ENCODE peak calls at places on chromosome 18, in five cellular contexts. X, H, J, S and D are unnamed samples.

GRCh38 chr18:43571078-43571689 is 293.9 kb upstream of the SYT4 start:
- DNase-seq in S (peak; percentile 18), J (no peak), X (no peak), H (peak; percentile 18), D (peak; percentile 15)

GRCh38 chr18:69257861-69258458 is 142.7 kb upstream of the DOK6 start:
- DNase-seq in J (no peak), X (no peak), S (no peak), H (no peak), D (peak; percentile 61)

GRCh38 chr18:67513285-67513684 is 3.2 kb downstream of the DSEL start:
- DNase-seq in S (no peak), X (no peak), H (peak; percentile 1), J (no peak), D (no peak)

GRCh38 chr18:70422061-70422965 is 133.5 kb downstream of the SOCS6 start:
- DNase-seq in J (peak; percentile 72), X (peak; percentile 96), S (no peak), H (no peak), D (peak; percentile 90)

GRCh38 chr18:32372381-32373061 is 98.2 kb downstream of the GAREM1 start:
- DNase-seq in X (no peak), S (no peak), J (no peak), H (peak; percentile 63), D (peak; percentile 60)

GRCh38 chr18:35127201-35127600 is 86.0 kb downstream of the MAPRE2 start:
- DNase-seq in J (no peak), H (peak; percentile 2), X (no peak), S (no peak), D (no peak)

GRCh38 chr18:66603941-66604627 is at the start of gene CDH19:
- DNase-seq in H (no peak), S (no peak), J (no peak), X (no peak), D (no peak)

GRCh38 chr18:59127047-59127446 is 12.6 kb upstream of the SEC11C start:
- DNase-seq in S (no peak), X (no peak), H (peak; percentile 1), J (no peak), D (no peak)

GRCh38 chr18:64717026-64717425 is 568.1 kb upstream of the LINC00305 start:
- DNase-seq in H (no peak), X (no peak), S (no peak), J (no peak), D (no peak)

GRCh38 chr18:38931754-38932050 is 1366.1 kb upstream of the CELF4 start:
- DNase-seq in S (no peak), X (no peak), J (no peak), H (no peak), D (no peak)

GRCh38 chr18:35290070-35290735 is at the start of gene ZSCAN30:
- DNase-seq in X (peak; percentile 96), S (peak; percentile 86), H (peak; percentile 92), J (peak; percentile 95), D (peak; percentile 60)

DNA sequence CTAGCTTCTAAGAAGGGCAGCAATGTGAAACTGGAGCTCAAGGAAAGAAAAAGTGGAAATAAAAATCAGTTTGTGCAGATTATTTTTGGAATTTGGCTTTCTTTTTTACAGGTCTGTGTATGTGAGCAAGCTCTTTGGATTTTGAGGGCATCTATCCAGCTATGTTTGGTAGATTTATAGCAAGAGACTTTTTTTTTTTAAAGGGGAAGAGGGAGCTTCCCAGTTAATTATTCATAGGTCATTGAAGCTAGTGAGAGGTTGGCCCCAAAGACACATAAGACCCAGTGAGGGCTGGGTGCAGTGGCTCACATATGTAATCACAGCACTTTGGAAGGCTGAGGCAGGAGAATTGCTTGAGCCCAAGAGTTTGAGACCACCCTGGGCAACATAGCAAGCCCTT is 24.0 kb upstream of the COLEC12 start:
- DNase-seq in J (no peak), H (no peak), S (no peak), X (no peak), D (peak; percentile 55)
- TF ChIP-seq CTCF in J (no peak), H (no peak), S (no peak), X (no peak), D (no peak)

GRCh38 chr18:36849288-36850011 is 20.5 kb downstream of the KIAA1328 start:
- DNase-seq in J (no peak), H (no peak), S (no peak), X (no peak), D (no peak)
- H3K4me3 ChIP-seq in J (no peak overlapping the region), H (no peak overlapping the region), S (no peak overlapping the region), X (no peak overlapping the region), D (no peak overlapping the region)

DNA sequence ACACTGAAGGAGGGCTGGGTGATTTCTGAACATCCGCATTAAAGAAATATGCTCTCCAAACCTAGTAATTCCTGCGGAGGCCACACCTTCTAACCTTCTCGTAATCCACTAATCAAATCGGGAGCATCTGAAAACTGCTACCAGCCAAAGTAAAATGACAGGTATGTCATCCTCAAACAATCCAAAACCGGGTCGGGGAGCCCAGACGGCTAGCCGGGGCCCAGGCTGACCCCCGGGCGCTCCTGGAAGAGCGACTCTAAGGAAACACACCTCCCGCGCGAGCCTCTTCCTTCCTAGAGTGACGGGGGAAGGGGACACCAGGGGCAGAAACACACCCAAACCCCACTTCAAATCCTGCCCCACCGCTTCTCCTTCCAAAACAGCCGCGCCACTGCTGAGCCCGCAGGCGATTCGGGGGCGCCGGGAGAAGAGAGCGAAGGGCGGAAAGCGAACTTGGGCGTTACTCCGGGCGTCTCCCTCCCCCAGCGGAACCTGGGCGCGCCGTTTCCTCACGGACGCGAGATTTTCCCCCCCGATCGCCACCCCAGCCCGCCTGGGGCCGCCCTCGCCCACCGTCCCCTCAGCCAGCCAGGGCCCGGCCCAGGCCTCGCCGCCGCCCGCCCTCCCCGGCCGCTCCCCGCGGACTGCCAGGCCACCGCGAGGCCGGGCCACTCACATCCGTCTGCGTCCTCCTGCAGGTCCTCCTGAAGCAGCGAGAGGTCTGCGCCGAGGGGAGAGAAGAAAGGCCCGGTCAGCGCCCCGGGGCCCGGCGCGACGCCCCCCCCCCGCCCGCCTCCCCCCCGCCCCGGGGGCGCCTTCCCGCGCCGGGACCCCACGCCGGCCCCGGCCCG is 584 bp downstream of the PPP4R1 start:
- DNase-seq in H (peak; percentile 84), X (peak; percentile 58), J (peak; percentile 59), S (no peak), D (no peak)
- TF ChIP-seq CTCF in H (no peak), X (peak; percentile 14), J (no peak), S (no peak), D (no peak)

GRCh38 chr18:49563130-49563540 is 1.3 kb downstream of the LIPG start:
- DNase-seq in S (no peak), X (no peak), H (no peak), J (no peak), D (no peak)
- H3K4me3 ChIP-seq in S (peak overlapping the region; percentile 30), X (no peak overlapping the region), H (peak overlapping the region; percentile 56), J (peak overlapping the region; percentile 57), D (peak overlapping the region; percentile 75)

GRCh38 chr18:50057009-50057408 is 137.9 kb downstream of the MYO5B start:
- DNase-seq in H (peak; percentile 3), S (no peak), J (no peak), X (no peak), D (no peak)
- TF ChIP-seq CTCF in H (no peak), S (no peak), J (no peak), X (no peak), D (peak; percentile 24)

DNA sequence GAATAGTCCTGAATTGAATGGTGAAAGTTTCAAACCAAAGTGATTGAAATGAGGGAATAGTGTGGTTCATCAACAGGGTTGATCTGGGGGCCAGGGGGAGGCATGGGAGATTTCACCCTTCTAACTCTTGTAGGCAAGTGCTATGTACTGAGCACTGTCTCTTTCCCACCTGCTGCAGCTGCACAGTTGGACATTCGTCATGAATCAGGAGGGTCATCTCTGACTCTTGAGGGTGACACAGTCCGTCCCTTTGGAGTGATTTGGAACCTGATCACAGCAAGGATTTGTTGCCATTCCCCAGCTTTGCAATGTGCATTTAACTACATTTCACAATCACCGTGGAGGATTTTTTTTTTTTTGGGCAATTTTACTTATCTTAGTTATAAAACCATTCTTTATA is 224.6 kb downstream of the PHLPP1 start:
- DNase-seq in H (no peak), S (no peak), J (no peak), X (peak; percentile 17), D (no peak)
- H3K4me3 ChIP-seq in H (no peak overlapping the region), S (no peak overlapping the region), J (no peak overlapping the region), X (no peak overlapping the region), D (no peak overlapping the region)